ENCODE peak calls at places on chromosomes 7 and 10, in four cellular contexts. E is HepG2, Q is K562, L is HCT116. D is an unnamed sample.

GRCh38 chr7:129332354-129333056 is 101.7 kb upstream of the STRIP2 start:
- DNase-seq in E (no peak), Q (no peak), L (no peak), D (peak)

GRCh38 chr10:69649771-69650550 is 19.9 kb downstream of the FAM241B start:
- DNase-seq in E (no peak), Q (no peak), L (no peak), D (no peak)

GRCh38 chr7:92944633-92945032 is 108.3 kb upstream of the CDK6 start:
- DNase-seq in E (no peak), Q (no peak), L (no peak), D (no peak)

GRCh38 chr7:43873300-43873699 is 4.0 kb upstream of the MRPS24 start:
- DNase-seq in E (no peak), Q (peak), L (peak), D (no peak)

GRCh38 chr7:151745090-151745638 is 131.8 kb downstream of the PRKAG2 start:
- DNase-seq in E (peak), Q (peak), L (peak), D (peak)

GRCh38 chr7:141704112-141704511 is 2.1 kb upstream of the DENND11 start:
- DNase-seq in E (no peak), Q (no peak), L (no peak), D (no peak)

GRCh38 chr10:74738985-74739567 is 87.3 kb upstream of the KAT6B start:
- DNase-seq in E (peak), Q (peak), L (no peak), D (no peak)

GRCh38 chr10:12250181-12250580 is 54.2 kb downstream of the CDC123 start:
- DNase-seq in E (no peak), Q (no peak), L (no peak), D (no peak)

GRCh38 chr10:97539523-97540200 is 32.9 kb upstream of the ANKRD2 start:
- DNase-seq in E (no peak), Q (no peak), L (no peak), D (no peak)

GRCh38 chr10:121899727-121900126 is 28.1 kb downstream of the ATE1 start:
- DNase-seq in E (no peak), Q (no peak), L (no peak), D (no peak)

GRCh38 chr10:72688208-72688651 is 3.7 kb upstream of the MCU start:
- DNase-seq in E (peak), Q (peak), L (no peak), D (peak)

GRCh38 chr7:13185139-13185538 is 497.7 kb downstream of the ARL4A start:
- DNase-seq in E (peak), Q (no peak), L (no peak), D (no peak)

GRCh38 chr7:80393786-80394185 is 118.1 kb downstream of the GNAT3 start:
- DNase-seq in E (peak), Q (no peak), L (no peak), D (no peak)

GRCh38 chr10:61016630-61017029 is 72.6 kb upstream of the RHOBTB1 start:
- DNase-seq in E (no peak), Q (no peak), L (no peak), D (no peak)

GRCh38 chr10:79090134-79090803 is 21.5 kb downstream of the ZMIZ1 start:
- DNase-seq in E (no peak), Q (no peak), L (no peak), D (no peak)

GRCh38 chr7:75639071-75639892 is 99.5 kb downstream of the HIP1 start:
- DNase-seq in E (no peak), Q (peak), L (no peak), D (no peak)

GRCh38 chr7:30816291-30817059 is 45.3 kb downstream of the MINDY4 start:
- DNase-seq in E (no peak), Q (no peak), L (no peak), D (no peak)

GRCh38 chr10:96138102-96138501 is 8.0 kb downstream of the ZNF518A start:
- DNase-seq in E (no peak), Q (no peak), L (no peak), D (no peak)

GRCh38 chr10:29784175-29784773 is 149.5 kb upstream of the SVIL start:
- DNase-seq in E (peak), Q (no peak), L (peak), D (peak)

GRCh38 chr10:62116896-62117295 is 151.7 kb downstream of the RTKN2 start:
- DNase-seq in E (no peak), Q (no peak), L (no peak), D (no peak)

GRCh38 chr10:125355657-125356056 is 195.3 kb upstream of the CTBP2 start:
- DNase-seq in E (no peak), Q (no peak), L (no peak), D (no peak)

GRCh38 chr10:489335-489734 is 200.1 kb downstream of the DIP2C start:
- DNase-seq in E (no peak), Q (no peak), L (no peak), D (no peak)

DNA sequence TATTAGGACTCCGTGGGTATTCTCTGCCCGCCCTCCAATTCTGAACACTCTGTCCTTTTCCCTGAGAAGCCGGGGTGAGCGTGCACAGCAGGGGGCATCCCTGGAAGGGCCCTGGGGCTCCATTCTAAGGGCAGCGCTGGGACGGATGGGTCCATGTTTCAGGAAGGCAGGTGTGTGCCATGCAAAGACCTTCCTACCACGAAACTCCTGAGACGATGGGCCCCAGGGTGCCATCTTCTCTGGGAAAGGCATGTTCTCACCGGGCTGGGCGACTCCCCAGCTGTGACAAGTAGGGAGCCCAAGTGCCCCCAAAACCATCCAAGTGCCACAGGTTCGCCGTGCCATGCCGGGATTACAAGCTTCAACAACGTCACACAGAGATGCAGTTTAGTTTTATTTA is 256.7 kb downstream of the DNAJB6 start:
- DNase-seq in E (no peak), Q (no peak), L (no peak), D (no peak)
- TF ChIP-seq POLR2AphosphoS5 in E (no peak), Q (no peak), L (no peak), D (no peak)

DNA sequence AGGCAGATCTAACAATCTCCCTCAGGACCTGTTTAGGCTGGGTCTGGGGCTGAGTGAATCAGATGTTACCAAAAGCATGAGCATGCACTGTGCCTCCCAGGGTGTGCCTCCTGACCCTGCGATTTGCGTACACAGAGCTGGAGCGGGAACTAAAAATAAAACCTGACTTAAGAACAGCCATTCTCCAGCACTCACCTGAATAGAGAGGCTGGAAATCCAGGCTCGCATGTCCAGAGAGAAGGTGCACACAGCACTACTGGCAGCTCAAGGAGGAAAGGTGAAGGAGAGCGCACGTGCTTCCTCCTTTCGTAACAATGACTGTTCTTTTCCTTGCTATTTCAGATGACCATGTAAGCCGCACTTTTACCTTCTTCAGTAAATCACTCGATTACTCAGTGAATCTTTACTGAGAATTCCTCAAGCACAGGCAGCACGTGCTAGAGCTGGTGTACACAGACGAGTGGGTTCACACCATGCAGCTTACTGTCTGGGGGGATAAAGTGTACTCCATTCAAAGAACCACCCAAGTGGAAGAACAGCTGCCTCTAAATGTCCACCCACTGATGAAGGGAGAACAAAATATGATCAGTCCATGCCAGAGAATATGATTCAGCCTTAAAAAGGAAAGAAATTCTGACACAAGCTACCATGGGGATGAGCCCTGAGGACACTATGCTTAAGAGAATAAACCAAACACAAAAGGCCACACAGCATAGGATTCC is 45.6 kb downstream of the SFMBT2 start:
- DNase-seq in E (no peak), Q (no peak), L (no peak), D (no peak)
- TF ChIP-seq TCF7L2 in E (no peak), Q (no peak), L (no peak), D (no peak)

GRCh38 chr10:4033341-4033896 is 248.4 kb upstream of the KLF6 start:
- DNase-seq in E (no peak), Q (no peak), L (no peak), D (no peak)
- TF ChIP-seq CTCF in E (no peak), Q (no peak), L (no peak), D (no peak)

GRCh38 chr7:102064361-102065025 is 222.2 kb upstream of the SH2B2 start:
- DNase-seq in E (no peak), Q (peak), L (no peak), D (no peak)
- TF ChIP-seq POLR2AphosphoS5 in E (no peak), Q (no peak), L (no peak), D (no peak)

GRCh38 chr7:158458716-158459282 is 128.8 kb downstream of the PTPRN2 start:
- DNase-seq in E (no peak), Q (no peak), L (no peak), D (no peak)
- TF ChIP-seq TCF7L2 in E (no peak), Q (no peak), L (no peak), D (no peak)

GRCh38 chr10:59578013-59578412 is 131.6 kb downstream of the SLC16A9 start:
- DNase-seq in E (no peak), Q (no peak), L (no peak), D (no peak)

GRCh38 chr10:59578741-59579140 is 130.9 kb downstream of the SLC16A9 start:
- DNase-seq in E (no peak), Q (no peak), L (no peak), D (no peak)

GRCh38 chr10:59582779-59583178 is 126.9 kb downstream of the SLC16A9 start:
- DNase-seq in E (no peak), Q (no peak), L (no peak), D (no peak)

GRCh38 chr10:59582058-59582457 is 127.6 kb downstream of the SLC16A9 start:
- DNase-seq in E (no peak), Q (peak), L (no peak), D (no peak)

DNA sequence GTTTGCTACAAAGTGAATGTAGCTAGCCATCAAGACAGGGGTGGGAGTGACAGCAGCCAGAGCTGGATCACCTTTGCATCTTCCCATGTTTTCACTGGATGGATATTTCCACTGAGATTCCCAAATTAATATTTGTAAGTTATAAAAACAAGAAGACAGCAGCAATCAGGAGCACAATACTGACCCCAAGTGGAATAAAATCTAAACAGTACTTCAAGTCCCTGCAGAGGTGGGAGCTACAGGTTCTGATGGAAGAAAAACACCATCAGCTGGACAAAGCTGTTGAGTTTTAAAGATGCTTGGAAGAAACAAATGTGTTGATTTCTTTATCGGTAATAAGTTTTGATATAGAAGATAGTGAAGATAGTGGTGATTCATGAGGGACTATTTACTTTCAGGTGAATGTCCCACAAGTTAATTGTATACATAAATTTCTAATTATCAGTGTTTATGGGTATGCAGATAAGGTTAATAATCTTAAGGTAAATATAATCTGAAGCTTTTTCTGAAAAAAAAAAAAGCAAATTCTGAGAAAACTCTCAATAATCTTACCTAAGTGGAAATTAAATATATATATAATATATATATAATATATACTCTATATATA is 129.3 kb downstream of the SLC16A9 start:
- DNase-seq in E (peak), Q (no peak), L (peak), D (peak)
- TF ChIP-seq CTCF in E (peak), Q (peak), L (peak), D (peak)